ENCODE peak calls at places on chromosomes 3 and 15, in seven cellular contexts. One of them, this sample, is unnamed.

GRCh38 chr15:79185199-79185598 is 94.6 kb upstream of the RASGRF1 start:
- DNase-seq in cardiac fibroblast: no peak
- DNase-seq in HCT116: peak
- DNase-seq in AG04449: no peak
- DNase-seq in testis: peak
- DNase-seq in endothelial cell of umbilical vein: no peak
- DNase-seq in GM20000: no peak
- DNase-seq in this sample: no peak

GRCh38 chr3:150227839-150228238 is 180.3 kb upstream of the TSC22D2 start:
- DNase-seq in cardiac fibroblast: peak
- DNase-seq in HCT116: peak
- DNase-seq in AG04449: no peak
- DNase-seq in testis: peak
- DNase-seq in endothelial cell of umbilical vein: peak
- DNase-seq in GM20000: peak
- DNase-seq in this sample: no peak

GRCh38 chr3:95731753-95732152 is 1082.6 kb upstream of the EPHA6 start:
- DNase-seq in cardiac fibroblast: peak
- DNase-seq in HCT116: no peak
- DNase-seq in AG04449: no peak
- DNase-seq in testis: no peak
- DNase-seq in endothelial cell of umbilical vein: no peak
- DNase-seq in GM20000: no peak
- DNase-seq in this sample: no peak

GRCh38 chr3:48503406-48504050 is 446 bp downstream of the SHISA5 start:
- DNase-seq in cardiac fibroblast: peak
- DNase-seq in HCT116: no peak
- DNase-seq in AG04449: no peak
- DNase-seq in testis: peak
- DNase-seq in endothelial cell of umbilical vein: peak
- DNase-seq in GM20000: peak
- DNase-seq in this sample: no peak

GRCh38 chr3:23475446-23475845 is 272.3 kb downstream of the UBE2E2 start:
- DNase-seq in cardiac fibroblast: no peak
- DNase-seq in HCT116: no peak
- DNase-seq in AG04449: no peak
- DNase-seq in testis: no peak
- DNase-seq in endothelial cell of umbilical vein: no peak
- DNase-seq in GM20000: no peak
- DNase-seq in this sample: no peak

GRCh38 chr3:157906627-157907026 is 199.6 kb downstream of the SHOX2 start:
- DNase-seq in cardiac fibroblast: peak
- DNase-seq in HCT116: no peak
- DNase-seq in AG04449: no peak
- DNase-seq in testis: no peak
- DNase-seq in endothelial cell of umbilical vein: no peak
- DNase-seq in GM20000: no peak
- DNase-seq in this sample: no peak

GRCh38 chr3:63278171-63278999 is at the start of gene SYNPR:
- DNase-seq in cardiac fibroblast: no peak
- DNase-seq in HCT116: no peak
- DNase-seq in AG04449: no peak
- DNase-seq in testis: no peak
- DNase-seq in endothelial cell of umbilical vein: no peak
- DNase-seq in GM20000: no peak
- DNase-seq in this sample: no peak

GRCh38 chr15:70853270-70853854 is 595 bp downstream of the LARP6 start:
- DNase-seq in cardiac fibroblast: peak
- DNase-seq in HCT116: no peak
- DNase-seq in AG04449: no peak
- DNase-seq in testis: peak
- DNase-seq in endothelial cell of umbilical vein: peak
- DNase-seq in GM20000: peak
- DNase-seq in this sample: no peak

GRCh38 chr3:143134446-143134845 is 14.9 kb downstream of the CHST2 start:
- DNase-seq in cardiac fibroblast: peak
- DNase-seq in HCT116: no peak
- DNase-seq in AG04449: no peak
- DNase-seq in testis: no peak
- DNase-seq in endothelial cell of umbilical vein: peak
- DNase-seq in GM20000: no peak
- DNase-seq in this sample: no peak

GRCh38 chr3:184005981-184006507 is 11.6 kb downstream of the ABCC5 start:
- DNase-seq in cardiac fibroblast: peak
- DNase-seq in HCT116: peak
- DNase-seq in AG04449: no peak
- DNase-seq in testis: peak
- DNase-seq in endothelial cell of umbilical vein: peak
- DNase-seq in GM20000: peak
- DNase-seq in this sample: no peak

GRCh38 chr15:67043939-67044771 is 21.2 kb upstream of the SMAD3 start:
- DNase-seq in cardiac fibroblast: peak
- DNase-seq in HCT116: no peak
- DNase-seq in AG04449: no peak
- DNase-seq in testis: no peak
- DNase-seq in endothelial cell of umbilical vein: peak
- DNase-seq in GM20000: no peak
- DNase-seq in this sample: no peak

GRCh38 chr15:98567951-98568350 is 80.4 kb upstream of the IGF1R start:
- DNase-seq in cardiac fibroblast: peak
- DNase-seq in HCT116: no peak
- DNase-seq in AG04449: no peak
- DNase-seq in testis: no peak
- DNase-seq in endothelial cell of umbilical vein: no peak
- DNase-seq in GM20000: no peak
- DNase-seq in this sample: no peak

GRCh38 chr15:98565566-98565965 is 82.8 kb upstream of the IGF1R start:
- DNase-seq in cardiac fibroblast: no peak
- DNase-seq in HCT116: no peak
- DNase-seq in AG04449: no peak
- DNase-seq in testis: no peak
- DNase-seq in endothelial cell of umbilical vein: no peak
- DNase-seq in GM20000: no peak
- DNase-seq in this sample: no peak

GRCh38 chr15:98570119-98570518 is 78.2 kb upstream of the IGF1R start:
- DNase-seq in cardiac fibroblast: no peak
- DNase-seq in HCT116: no peak
- DNase-seq in AG04449: no peak
- DNase-seq in testis: no peak
- DNase-seq in endothelial cell of umbilical vein: no peak
- DNase-seq in GM20000: no peak
- DNase-seq in this sample: no peak

DNA sequence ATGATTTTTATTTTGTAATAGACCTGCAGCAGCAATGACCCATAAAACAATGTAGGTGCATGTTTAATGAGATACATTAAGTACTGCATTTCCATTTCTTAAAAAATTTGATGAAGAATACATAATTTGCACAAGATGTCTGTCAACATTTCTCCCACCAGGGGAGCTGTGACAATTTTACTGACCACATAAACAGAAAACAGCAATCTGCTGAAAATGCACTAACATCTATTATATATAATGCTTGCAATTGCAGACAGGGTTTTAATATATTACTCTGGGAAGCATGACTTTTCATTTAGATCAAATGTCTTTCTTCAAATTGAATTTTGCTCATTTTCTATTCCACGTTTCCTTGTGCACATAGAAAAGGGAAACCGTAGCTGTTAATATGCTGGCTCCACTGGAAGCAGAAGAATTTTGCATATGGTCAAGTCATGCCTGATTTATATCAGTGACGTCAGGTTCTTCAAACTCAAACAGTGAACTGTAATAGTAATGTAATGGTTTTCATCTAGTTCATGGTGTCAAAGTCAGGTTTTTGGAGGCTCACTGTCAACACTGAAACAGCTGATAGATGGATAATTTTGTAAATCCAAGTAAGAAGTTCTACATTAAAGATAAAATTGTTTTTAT is 79.8 kb upstream of the IGF1R start:
- DNase-seq in cardiac fibroblast: peak
- DNase-seq in HCT116: no peak
- DNase-seq in AG04449: no peak
- DNase-seq in testis: no peak
- DNase-seq in endothelial cell of umbilical vein: no peak
- DNase-seq in GM20000: no peak
- DNase-seq in this sample: no peak
- TF ChIP-seq CTCF in cardiac fibroblast: peak
- TF ChIP-seq CTCF in HCT116: peak
- TF ChIP-seq CTCF in AG04449: peak
- TF ChIP-seq CTCF in testis: no peak
- TF ChIP-seq CTCF in endothelial cell of umbilical vein: peak
- TF ChIP-seq CTCF in GM20000: no peak
- TF ChIP-seq CTCF in this sample: no peak

GRCh38 chr3:78204977-78205376 is 1165.1 kb downstream of the ROBO2 start:
- DNase-seq in cardiac fibroblast: peak
- DNase-seq in HCT116: no peak
- DNase-seq in AG04449: peak
- DNase-seq in testis: peak
- DNase-seq in endothelial cell of umbilical vein: peak
- DNase-seq in GM20000: no peak
- DNase-seq in this sample: no peak
- TF ChIP-seq CTCF in cardiac fibroblast: no peak
- TF ChIP-seq CTCF in HCT116: no peak
- TF ChIP-seq CTCF in AG04449: no peak
- TF ChIP-seq CTCF in testis: no peak
- TF ChIP-seq CTCF in endothelial cell of umbilical vein: peak
- TF ChIP-seq CTCF in GM20000: no peak
- TF ChIP-seq CTCF in this sample: peak

DNA sequence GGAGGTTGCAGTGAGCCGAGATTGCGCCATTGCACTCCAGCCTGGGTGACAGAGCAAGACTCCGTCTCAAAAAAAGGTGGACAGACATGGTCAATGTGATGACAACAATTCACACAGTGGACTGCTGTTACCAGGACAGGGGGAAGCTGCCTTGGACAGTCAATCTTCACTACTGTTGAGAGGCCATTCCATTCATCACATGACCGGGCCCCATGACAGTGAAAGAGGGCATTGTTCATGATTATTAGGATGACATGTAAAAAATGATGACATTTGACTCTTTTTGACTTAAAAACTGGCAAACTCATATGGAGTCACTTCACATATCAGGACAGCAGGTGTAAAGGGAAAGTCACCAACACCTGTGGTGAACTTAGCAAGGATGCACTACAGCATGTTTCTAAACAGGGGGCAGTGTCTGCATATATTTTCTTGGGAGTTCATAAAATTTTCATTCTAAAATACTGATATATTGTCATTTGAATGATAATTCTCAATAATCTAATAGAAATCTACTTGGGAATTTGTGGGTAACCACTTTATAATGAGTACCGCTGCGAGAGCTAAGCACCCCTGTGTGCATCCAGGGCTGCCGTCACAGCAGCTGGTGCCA is 34.2 kb upstream of the LDHAL6B start:
- DNase-seq in cardiac fibroblast: no peak
- DNase-seq in HCT116: no peak
- DNase-seq in AG04449: no peak
- DNase-seq in testis: no peak
- DNase-seq in endothelial cell of umbilical vein: no peak
- DNase-seq in GM20000: no peak
- DNase-seq in this sample: no peak
- TF ChIP-seq CTCF in cardiac fibroblast: peak
- TF ChIP-seq CTCF in HCT116: no peak
- TF ChIP-seq CTCF in AG04449: no peak
- TF ChIP-seq CTCF in testis: no peak
- TF ChIP-seq CTCF in endothelial cell of umbilical vein: no peak
- TF ChIP-seq CTCF in GM20000: no peak
- TF ChIP-seq CTCF in this sample: no peak

GRCh38 chr15:31278056-31278445 is 48.6 kb upstream of the KLF13 start:
- DNase-seq in cardiac fibroblast: no peak
- DNase-seq in HCT116: no peak
- DNase-seq in AG04449: no peak
- DNase-seq in testis: peak
- DNase-seq in endothelial cell of umbilical vein: no peak
- DNase-seq in GM20000: no peak
- DNase-seq in this sample: no peak

GRCh38 chr15:31278544-31279220 is 48.0 kb upstream of the KLF13 start:
- DNase-seq in cardiac fibroblast: no peak
- DNase-seq in HCT116: no peak
- DNase-seq in AG04449: no peak
- DNase-seq in testis: peak
- DNase-seq in endothelial cell of umbilical vein: no peak
- DNase-seq in GM20000: no peak
- DNase-seq in this sample: no peak

GRCh38 chr15:31276596-31277298 is 49.9 kb upstream of the KLF13 start:
- DNase-seq in cardiac fibroblast: no peak
- DNase-seq in HCT116: no peak
- DNase-seq in AG04449: no peak
- DNase-seq in testis: peak
- DNase-seq in endothelial cell of umbilical vein: no peak
- DNase-seq in GM20000: no peak
- DNase-seq in this sample: no peak

GRCh38 chr15:31275331-31276262 is 51.0 kb upstream of the KLF13 start:
- DNase-seq in cardiac fibroblast: no peak
- DNase-seq in HCT116: no peak
- DNase-seq in AG04449: no peak
- DNase-seq in testis: peak
- DNase-seq in endothelial cell of umbilical vein: no peak
- DNase-seq in GM20000: no peak
- DNase-seq in this sample: no peak

GRCh38 chr15:31277335-31278055 is 49.1 kb upstream of the KLF13 start:
- DNase-seq in cardiac fibroblast: no peak
- DNase-seq in HCT116: no peak
- DNase-seq in AG04449: no peak
- DNase-seq in testis: peak
- DNase-seq in endothelial cell of umbilical vein: no peak
- DNase-seq in GM20000: no peak
- DNase-seq in this sample: no peak
- TF ChIP-seq CTCF in cardiac fibroblast: no peak
- TF ChIP-seq CTCF in HCT116: no peak
- TF ChIP-seq CTCF in AG04449: no peak
- TF ChIP-seq CTCF in testis: no peak
- TF ChIP-seq CTCF in endothelial cell of umbilical vein: no peak
- TF ChIP-seq CTCF in GM20000: no peak
- TF ChIP-seq CTCF in this sample: no peak

This sample was measured in D721Med.